ENCODE peak calls at places on chromosome 14, in nine cellular contexts. O, C, H, X, N, Z, V, J and Y are unnamed samples.

GRCh38 chr14:103741876-103742275 is 26.3 kb downstream of the ZFYVE21 start:
- DNase-seq in O (no peak), C (no peak), H (no peak), X (no peak), N (no peak), Z (no peak), V (no peak), J (no peak), Y (no peak)

GRCh38 chr14:22438742-22439141 is 150.3 kb downstream of the DAD1 start:
- DNase-seq in O (no peak), C (no peak), H (no peak), X (no peak), N (no peak), Z (no peak), V (no peak), J (no peak), Y (no peak)

GRCh38 chr14:98160901-98161300 is 1111.1 kb downstream of the BCL11B start:
- DNase-seq in O (no peak), C (no peak), H (no peak), X (no peak), N (no peak), Z (no peak), V (no peak), J (no peak), Y (no peak)

GRCh38 chr14:100100032-100100405 is 34.8 kb downstream of the EVL start:
- DNase-seq in O (no peak), C (no peak), H (no peak), X (no peak), N (no peak), Z (no peak), V (no peak), J (no peak), Y (no peak)

GRCh38 chr14:71515520-71515919 is 416.7 kb upstream of the RGS6 start:
- DNase-seq in O (no peak), C (no peak), H (no peak), X (no peak), N (no peak), Z (no peak), V (no peak), J (no peak), Y (no peak)

GRCh38 chr14:51652168-51653095 is 722 bp downstream of the FRMD6 start:
- DNase-seq in O (no peak), C (peak), H (no peak), X (no peak), N (no peak), Z (no peak), V (peak), J (peak), Y (peak)

GRCh38 chr14:66140213-66140918 is 345.8 kb upstream of the CCDC196 start:
- DNase-seq in O (no peak), C (no peak), H (no peak), X (no peak), N (no peak), Z (no peak), V (peak), J (no peak), Y (no peak)

GRCh38 chr14:105073720-105074600 is 8.7 kb upstream of the GPR132 start:
- DNase-seq in O (no peak), C (peak), H (no peak), X (no peak), N (no peak), Z (no peak), V (no peak), J (no peak), Y (no peak)

GRCh38 chr14:29521526-29522137 is 406.0 kb downstream of the PRKD1 start:
- DNase-seq in O (no peak), C (no peak), H (peak), X (peak), N (peak), Z (peak), V (no peak), J (no peak), Y (no peak)

GRCh38 chr14:77097006-77097688 is 911 bp upstream of the CIPC start:
- DNase-seq in O (peak), C (no peak), H (peak), X (peak), N (peak), Z (no peak), V (peak), J (no peak), Y (no peak)